ENCODE peak calls at places on chromosome 12, in eight cellular contexts. F is mesothelial cell of epicardium; G is NCI-H1092; B is aorta; V is activated T-helper 1 cell treated with anti-CD3 and anti-CD28 coated beads, Interleukin-2, amount 50 U/mL, for 16 hours; X is NCI-H1694 treated with DMSO at 0.1 percent for 48 hours; C is A549; K is T follicular helper cell. Y is an unnamed sample.

GRCh38 chr12:100391856-100392255 is 35.0 kb downstream of the SLC17A8 start:
- DNase-seq in X (no peak), K (no peak), B (no peak), G (no peak), V (no peak), F (no peak), C (no peak), Y (no peak)

GRCh38 chr12:49279706-49280159 is 14.9 kb downstream of the TUBA1C start:
- DNase-seq in F (no peak), C (no peak), G (no peak), K (no peak), X (no peak), B (no peak), V (no peak), Y (no peak)

GRCh38 chr12:72679147-72679757 is 407.1 kb downstream of the TRHDE start:
- DNase-seq in V (no peak), G (no peak), X (no peak), C (no peak), B (no peak), K (no peak), F (no peak), Y (no peak)

GRCh38 chr12:5780536-5780935 is 164.5 kb downstream of the ANO2 start:
- DNase-seq in F (peak; percentile 29), B (no peak), V (no peak), X (no peak), K (no peak), C (no peak), G (no peak), Y (no peak)

GRCh38 chr12:114018669-114019068 is 52.5 kb upstream of the RBM19 start:
- DNase-seq in F (no peak), G (no peak), K (no peak), C (no peak), B (no peak), V (no peak), X (no peak), Y (no peak)

GRCh38 chr12:58313091-58313855 is 371.9 kb downstream of the ATP23 start:
- DNase-seq in X (no peak), F (no peak), V (no peak), G (no peak), B (no peak), K (no peak), C (no peak), Y (no peak)

GRCh38 chr12:130227641-130228040 is 65.4 kb downstream of the FZD10 start:
- DNase-seq in B (no peak), F (no peak), K (no peak), X (no peak), V (no peak), C (no peak), G (no peak), Y (peak; percentile 68)

GRCh38 chr12:630656-631632 is 32.3 kb downstream of the NINJ2 start:
- DNase-seq in K (peak; percentile 39), G (no peak), F (no peak), B (no peak), V (peak; percentile 44), X (no peak), C (no peak), Y (no peak)

GRCh38 chr12:94644141-94644575 is 6.2 kb downstream of the TMCC3 start:
- DNase-seq in V (no peak), X (no peak), F (no peak), C (no peak), G (no peak), K (no peak), B (peak; percentile 58), Y (no peak)

GRCh38 chr12:58957298-58957697 is 37.0 kb upstream of the LRIG3 start:
- DNase-seq in G (no peak), X (no peak), C (no peak), V (no peak), K (no peak), B (no peak), F (no peak), Y (no peak)

GRCh38 chr12:38152816-38153736 is 163.5 kb upstream of the ALG10B start:
- DNase-seq in X (no peak), K (no peak), C (no peak), B (no peak), G (no peak), V (no peak), F (no peak), Y (peak; percentile 48)

GRCh38 chr12:6841139-6841515 is 402 bp downstream of the GNB3 start:
- DNase-seq in K (no peak), V (no peak), F (no peak), B (no peak), C (no peak), X (no peak), G (no peak), Y (no peak)

GRCh38 chr12:113098428-113099028 is 37.0 kb downstream of the RASAL1 start:
- DNase-seq in F (peak; percentile 76), X (peak; percentile 78), B (peak; percentile 82), V (peak; percentile 33), C (peak; percentile 95), K (peak; percentile 61), G (peak; percentile 69), Y (peak; percentile 93)

GRCh38 chr12:19561411-19561961 is 122.2 kb downstream of the AEBP2 start:
- DNase-seq in K (no peak), F (no peak), B (no peak), X (no peak), G (no peak), V (no peak), C (no peak), Y (no peak)

GRCh38 chr12:104790296-104791125 is 167.6 kb downstream of the SLC41A2 start:
- DNase-seq in C (peak; percentile 32), B (peak; percentile 53), V (peak; percentile 14), F (peak; percentile 66), X (no peak), K (peak; percentile 14), G (no peak), Y (no peak)

GRCh38 chr12:26112703-26113147 is 12.1 kb downstream of the BHLHE41 start:
- DNase-seq in V (no peak), F (no peak), G (no peak), C (no peak), B (no peak), K (no peak), X (no peak), Y (no peak)

GRCh38 chr12:3207858-3208257 is 130.7 kb downstream of the TSPAN9 start:
- DNase-seq in G (no peak), C (no peak), B (no peak), X (peak; percentile 26), V (no peak), F (no peak), K (no peak), Y (no peak)

GRCh38 chr12:40693503-40693863 is 1.2 kb downstream of the CNTN1 start:
- DNase-seq in F (peak; percentile 40), C (peak; percentile 77), K (no peak), B (peak; percentile 33), V (no peak), X (peak; percentile 23), G (no peak), Y (no peak)

GRCh38 chr12:64221656-64222010 is 463 bp downstream of the KICS2 start:
- DNase-seq in X (peak; percentile 67), V (peak; percentile 35), C (peak; percentile 81), B (peak; percentile 90), G (peak; percentile 54), K (peak; percentile 40), F (peak; percentile 82), Y (peak; percentile 83)

GRCh38 chr12:53676715-53677611 is 1.1 kb upstream of the ATP5MC2 start:
- DNase-seq in V (no peak), G (no peak), B (peak; percentile 65), X (no peak), F (peak; percentile 55), K (no peak), C (no peak), Y (no peak)

GRCh38 chr12:12008232-12008850 is 62.4 kb upstream of the BCL2L14 start:
- DNase-seq in X (peak; percentile 59), K (peak; percentile 16), F (no peak), V (no peak), C (no peak), G (no peak), B (no peak), Y (no peak)

GRCh38 chr12:124273630-124274029 is 21.3 kb upstream of the RFLNA start:
- DNase-seq in K (no peak), B (no peak), C (peak; percentile 66), V (no peak), F (no peak), G (peak; percentile 4), X (peak; percentile 2), Y (no peak)

GRCh38 chr12:97995578-97995977 is 519.8 kb upstream of the TMPO start:
- DNase-seq in C (no peak), G (no peak), F (no peak), V (no peak), X (no peak), B (no peak), K (no peak), Y (no peak)

GRCh38 chr12:25472453-25472852 is 80.6 kb downstream of the LMNTD1 start:
- DNase-seq in V (no peak), G (no peak), F (no peak), X (no peak), B (no peak), K (no peak), C (no peak), Y (no peak)

GRCh38 chr12:111225307-111225706 is 143.6 kb downstream of the PHETA1 start:
- DNase-seq in G (no peak), K (no peak), X (no peak), V (no peak), F (no peak), C (no peak), B (no peak), Y (no peak)

GRCh38 chr12:118680361-118680963 is 300.9 kb upstream of the SRRM4 start:
- DNase-seq in F (no peak), B (no peak), X (no peak), K (no peak), V (no peak), C (no peak), G (no peak), Y (no peak)

GRCh38 chr12:104680070-104680469 is 223.3 kb downstream of the CHST11 start:
- DNase-seq in B (no peak), G (peak; percentile 15), K (no peak), C (no peak), F (no peak), X (peak; percentile 14), V (no peak), Y (no peak)

GRCh38 chr12:23944067-23944466 is 5.4 kb downstream of the SOX5 start:
- DNase-seq in G (no peak), F (no peak), B (no peak), X (peak; percentile 16), V (no peak), C (no peak), K (no peak), Y (no peak)

GRCh38 chr12:24879644-24880043 is 69.3 kb downstream of the BCAT1 start:
- DNase-seq in K (no peak), X (no peak), G (no peak), V (no peak), B (no peak), C (no peak), F (no peak), Y (no peak)

GRCh38 chr12:62793256-62794217 is 141.4 kb downstream of the PPM1H start:
- DNase-seq in K (peak; percentile 50), B (peak; percentile 85), C (peak; percentile 84), X (peak; percentile 96), V (peak; percentile 59), F (peak; percentile 90), G (peak; percentile 37), Y (peak; percentile 81)